ENCODE peak calls at places on chromosome 22, in five cellular contexts. Y is MM.1S, J is GM04503, W is mesendoderm, H is A549. T is an unnamed sample.

GRCh38 chr22:46674367-46674781 is 54.2 kb downstream of the GRAMD4 start:
- DNase-seq in Y (no peak), J (no peak), W (no peak), H (no peak), T (no peak)

GRCh38 chr22:29621761-29622526 is 18.5 kb downstream of the NF2 start:
- DNase-seq in Y (no peak), J (peak; percentile 95), W (no peak), H (peak; percentile 86), T (no peak)

GRCh38 chr22:35116817-35117216 is 50.9 kb downstream of the ISX start:
- DNase-seq in Y (no peak), J (no peak), W (no peak), H (no peak), T (no peak)

GRCh38 chr22:42116848-42117424 is 13.7 kb downstream of the CYP2D6 start:
- DNase-seq in Y (no peak), J (no peak), W (peak; percentile 57), H (no peak), T (no peak)

GRCh38 chr22:45831394-45831793 is 145.6 kb downstream of the WNT7B start:
- DNase-seq in Y (no peak), J (no peak), W (no peak), H (peak; percentile 28), T (no peak)

GRCh38 chr22:26515938-26516337 is 3.7 kb upstream of the TFIP11 start:
- DNase-seq in Y (no peak), J (no peak), W (no peak), H (no peak), T (no peak)

GRCh38 chr22:35021166-35021565 is 44.8 kb upstream of the ISX start:
- DNase-seq in Y (no peak), J (no peak), W (no peak), H (no peak), T (no peak)

GRCh38 chr22:30860176-30861105 is 108.1 kb downstream of the MORC2 start:
- DNase-seq in Y (no peak), J (no peak), W (no peak), H (no peak), T (no peak)

GRCh38 chr22:44396021-44396726 is 83.4 kb upstream of the SHISAL1 start:
- DNase-seq in Y (no peak), J (no peak), W (no peak), H (no peak), T (peak; percentile 3)

GRCh38 chr22:38862375-38863329 is 9.4 kb downstream of the CBX6 start:
- DNase-seq in Y (no peak), J (no peak), W (no peak), H (no peak), T (no peak)

GRCh38 chr22:29306830-29307657 is 594 bp downstream of the GAS2L1 start:
- DNase-seq in Y (peak; percentile 48), J (no peak), W (peak; percentile 94), H (peak; percentile 64), T (peak; percentile 67)

GRCh38 chr22:48649031-48649430 is 1178.6 kb downstream of the BRD1 start:
- DNase-seq in Y (no peak), J (no peak), W (no peak), H (no peak), T (no peak)

GRCh38 chr22:21951931-21952465 is 650 bp downstream of the PPM1F start:
- DNase-seq in Y (peak; percentile 15), J (no peak), W (peak; percentile 53), H (no peak), T (peak; percentile 39)

GRCh38 chr22:49617866-49618688 is 209.6 kb downstream of the BRD1 start:
- DNase-seq in Y (no peak), J (no peak), W (peak; percentile 9), H (no peak), T (no peak)

GRCh38 chr22:49879871-49880270 is 26.2 kb downstream of the ZBED4 start:
- DNase-seq in Y (no peak), J (no peak), W (no peak), H (no peak), T (no peak)

GRCh38 chr22:30408388-30409101 is 11.7 kb downstream of the SEC14L2 start:
- DNase-seq in Y (no peak), J (no peak), W (no peak), H (no peak), T (no peak)

GRCh38 chr22:32335471-32335870 is 22.2 kb upstream of the RFPL3 start:
- DNase-seq in Y (no peak), J (no peak), W (no peak), H (no peak), T (no peak)

GRCh38 chr22:20299736-20300136 is 20.1 kb downstream of the DGCR6L start:
- DNase-seq in Y (no peak), J (no peak), W (no peak), H (no peak), T (no peak)